ENCODE peak calls at places on chromosomes 3 and 15, in ten cellular contexts. G, V, H, R, U, B, C, W, P and O are unnamed samples.
A peak's percentile ranks its signal among the peaks of the same experiment; 100 is the strongest.

GRCh38 chr3:33218446-33219174 is at the start of gene SUSD5:
- DNase-seq in B (peak; percentile 78), G (peak; percentile 51), H (no peak), R (peak; percentile 86), U (no peak), W (peak; percentile 51), C (peak; percentile 30), V (peak; percentile 31), P (peak; percentile 53), O (no peak)

GRCh38 chr3:190059242-190059590 is 61.5 kb downstream of the P3H2 start:
- DNase-seq in R (no peak), B (no peak), H (no peak), V (no peak), U (no peak), G (peak; percentile 74), W (peak; percentile 20), P (no peak), C (no peak), O (no peak)

GRCh38 chr3:49664300-49664699 is 9.9 kb upstream of the APEH start:
- DNase-seq in C (no peak), B (no peak), P (no peak), H (no peak), G (no peak), R (no peak), W (no peak), U (no peak), V (no peak), O (no peak)

GRCh38 chr3:37935756-37936666 is 54.6 kb upstream of the VILL start:
- DNase-seq in G (peak; percentile 95), R (peak; percentile 41), C (no peak), B (no peak), W (peak; percentile 91), H (no peak), P (peak; percentile 99), U (no peak), V (no peak), O (no peak)

GRCh38 chr15:66578286-66578875 is 12.6 kb upstream of the LCTL start:
- DNase-seq in H (no peak), V (no peak), P (peak; percentile 76), W (peak; percentile 28), B (no peak), U (peak; percentile 24), R (no peak), C (no peak), G (peak; percentile 77), O (peak; percentile 72)

GRCh38 chr3:104886220-104886995 is 480.3 kb upstream of the ALCAM start:
- DNase-seq in G (peak; percentile 73), W (peak; percentile 56), P (no peak), C (no peak), R (no peak), U (no peak), V (no peak), H (no peak), B (no peak), O (no peak)

GRCh38 chr15:81485806-81486205 is 111.8 kb upstream of the TMC3 start:
- DNase-seq in P (no peak), R (no peak), W (no peak), G (no peak), B (no peak), H (no peak), C (no peak), U (no peak), V (no peak), O (no peak)

GRCh38 chr15:65981837-65982696 is 112.8 kb downstream of the RAB11A start:
- DNase-seq in R (peak; percentile 83), G (no peak), P (no peak), C (peak; percentile 70), W (no peak), B (no peak), U (peak; percentile 50), V (peak; percentile 70), H (peak; percentile 9), O (peak; percentile 37)

GRCh38 chr15:40325700-40326099 is 2.2 kb downstream of the INAFM2 start:
- DNase-seq in R (no peak), G (no peak), B (no peak), P (no peak), U (no peak), W (no peak), H (no peak), V (no peak), C (no peak), O (no peak)
- H3K4me3 ChIP-seq in R (no peak overlapping the region), G (peak overlapping the region; percentile 89), B (peak overlapping the region; percentile 75), P (peak overlapping the region; percentile 92), U (no peak overlapping the region), W (no peak overlapping the region), H (no peak overlapping the region), V (no peak overlapping the region), C (no peak overlapping the region), O (no peak overlapping the region)

GRCh38 chr15:88703533-88703932 is 64.7 kb downstream of the ISG20 start:
- DNase-seq in R (no peak), B (peak; percentile 53), G (no peak), C (no peak), V (no peak), P (no peak), W (no peak), U (no peak), H (no peak), O (no peak)

GRCh38 chr15:88704791-88705768 is 66.3 kb downstream of the ISG20 start:
- DNase-seq in C (no peak), B (peak; percentile 90), U (no peak), G (no peak), W (peak; percentile 20), V (no peak), H (no peak), P (peak; percentile 78), R (peak; percentile 62), O (no peak)

GRCh38 chr15:88707766-88708165 is 69.0 kb downstream of the ISG20 start:
- DNase-seq in P (peak; percentile 20), G (no peak), C (no peak), W (peak; percentile 41), B (no peak), R (no peak), H (no peak), U (no peak), V (no peak), O (no peak)

GRCh38 chr15:88708256-88709054 is 69.6 kb downstream of the ISG20 start:
- DNase-seq in P (peak; percentile 9), U (no peak), H (no peak), V (no peak), W (peak; percentile 83), C (no peak), G (no peak), R (no peak), B (peak; percentile 52), O (no peak)

GRCh38 chr15:88705769-88706165 is 67.0 kb downstream of the ISG20 start:
- DNase-seq in R (no peak), P (no peak), V (no peak), H (no peak), W (no peak), C (no peak), U (no peak), G (no peak), B (peak; percentile 48), O (no peak)
- H3K4me3 ChIP-seq in R (peak overlapping the region; percentile 53), P (peak overlapping the region; percentile 27), V (peak overlapping the region; percentile 36), H (peak overlapping the region; percentile 53), W (peak overlapping the region; percentile 54), C (no peak overlapping the region), U (peak overlapping the region; percentile 19), G (peak overlapping the region; percentile 37), B (peak overlapping the region; percentile 51), O (no peak overlapping the region)

GRCh38 chr3:65556934-65557577 is 481.7 kb downstream of the MAGI1 start:
- DNase-seq in R (no peak), B (no peak), V (no peak), G (no peak), H (no peak), W (no peak), U (no peak), C (no peak), P (no peak), O (no peak)

GRCh38 chr3:65548848-65549625 is 489.7 kb downstream of the MAGI1 start:
- DNase-seq in U (no peak), B (peak; percentile 68), C (peak; percentile 8), V (no peak), W (no peak), P (no peak), R (peak; percentile 71), H (no peak), G (no peak), O (no peak)

GRCh38 chr3:65550137-65550536 is 488.6 kb downstream of the MAGI1 start:
- DNase-seq in V (no peak), H (no peak), W (no peak), C (no peak), U (no peak), P (no peak), B (no peak), R (no peak), G (no peak), O (no peak)

GRCh38 chr3:65549626-65549959 is 489.1 kb downstream of the MAGI1 start:
- DNase-seq in G (no peak), C (no peak), P (no peak), R (no peak), U (no peak), H (no peak), W (no peak), V (no peak), B (no peak), O (no peak)

DNA sequence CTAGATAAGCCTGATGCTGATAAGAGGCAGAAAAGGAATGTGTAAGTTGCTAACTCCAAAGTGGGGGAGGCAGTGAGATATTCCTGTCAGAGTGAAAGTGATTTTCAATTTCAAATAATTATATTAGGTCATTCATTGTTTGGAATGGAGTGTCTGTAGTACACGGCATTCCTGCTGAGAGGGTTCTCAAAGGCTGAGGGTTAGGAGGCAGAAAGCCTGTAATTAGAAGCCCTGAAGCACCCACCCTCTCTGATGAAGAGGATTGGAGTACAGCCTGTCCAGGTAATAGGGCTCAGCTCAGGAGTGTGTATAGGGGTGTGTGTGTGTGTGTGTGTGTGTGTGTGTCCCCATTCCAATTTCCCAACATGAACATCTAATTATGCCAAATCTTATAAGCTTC is 486.8 kb downstream of the MAGI1 start:
- DNase-seq in V (no peak), P (no peak), C (no peak), G (no peak), U (no peak), W (no peak), B (no peak), R (peak; percentile 41), H (no peak), O (no peak)
- H3K4me3 ChIP-seq in V (no peak overlapping the region), P (no peak overlapping the region), C (no peak overlapping the region), G (no peak overlapping the region), U (no peak overlapping the region), W (no peak overlapping the region), B (no peak overlapping the region), R (no peak overlapping the region), H (no peak overlapping the region), O (no peak overlapping the region)

GRCh38 chr3:136249091-136249490 is 1.0 kb upstream of the PCCB start:
- DNase-seq in R (no peak), P (no peak), G (no peak), U (no peak), H (no peak), B (no peak), C (no peak), W (no peak), V (no peak), O (no peak)

GRCh38 chr3:136250862-136251460 is 821 bp downstream of the PCCB start:
- DNase-seq in P (peak; percentile 61), V (no peak), W (peak; percentile 28), U (peak; percentile 26), H (no peak), B (peak; percentile 86), C (peak; percentile 65), G (peak; percentile 47), R (peak; percentile 47), O (no peak)

GRCh38 chr3:136250226-136250861 is at the start of gene PCCB:
- DNase-seq in R (peak; percentile 96), V (peak; percentile 87), W (peak; percentile 90), P (peak; percentile 96), G (peak; percentile 93), U (peak; percentile 97), C (peak; percentile 96), H (peak; percentile 80), B (peak; percentile 95), O (peak; percentile 92)

GRCh38 chr3:136249593-136250225 is 431 bp upstream of the PCCB start:
- DNase-seq in C (no peak), G (no peak), W (no peak), R (no peak), H (no peak), U (no peak), V (no peak), P (no peak), B (no peak), O (no peak)

GRCh38 chr3:136251511-136251910 is 1.4 kb downstream of the PCCB start:
- DNase-seq in G (no peak), V (no peak), W (no peak), P (no peak), B (no peak), U (no peak), C (no peak), H (no peak), R (no peak), O (no peak)
- H3K4me3 ChIP-seq in G (no peak overlapping the region), V (no peak overlapping the region), W (peak overlapping the region; percentile 79), P (no peak overlapping the region), B (no peak overlapping the region), U (no peak overlapping the region), C (no peak overlapping the region), H (no peak overlapping the region), R (peak overlapping the region; percentile 58), O (peak overlapping the region; percentile 84)